ENCODE peak calls at places on chromosomes 16 and 17, in seven cellular contexts. D is IMR-90; E is right cardiac atrium; I is lower lobe of right lung; P is neural progenitor cell; F is CD8-positive, alpha-beta memory T cell; R is Peyer's patch. T is an unnamed sample.

GRCh38 chr17:11389583-11389982 is 148.6 kb downstream of the SHISA6 start:
- DNase-seq in D (no peak), E (no peak), I (no peak), P (no peak), F (no peak), R (no peak), T (no peak)

GRCh38 chr17:4591529-4591928 is 7.2 kb downstream of the SMTNL2 start:
- DNase-seq in D (peak; percentile 53), E (no peak), I (no peak), P (no peak), F (no peak), R (no peak), T (no peak)

GRCh38 chr16:87284183-87284582 is 33.0 kb downstream of the C16orf95 start:
- DNase-seq in D (no peak), E (no peak), I (no peak), P (no peak), F (no peak), R (no peak), T (no peak)

GRCh38 chr17:66383353-66383752 is 80.9 kb downstream of the PRKCA start:
- DNase-seq in D (peak; percentile 96), E (no peak), I (no peak), P (no peak), F (no peak), R (no peak), T (no peak)

GRCh38 chr16:81567087-81567486 is 122.5 kb downstream of the CMIP start:
- DNase-seq in D (no peak), E (no peak), I (no peak), P (no peak), F (no peak), R (no peak), T (no peak)

GRCh38 chr17:76791053-76791980 is 53.4 kb downstream of the MFSD11 start:
- DNase-seq in D (peak; percentile 38), E (no peak), I (no peak), P (no peak), F (peak; percentile 21), R (peak; percentile 29), T (no peak)

GRCh38 chr17:65745241-65745640 is 183.8 kb upstream of the AXIN2 start:
- DNase-seq in D (no peak), E (no peak), I (no peak), P (no peak), F (no peak), R (no peak), T (no peak)

GRCh38 chr17:67272312-67273050 is 27.5 kb upstream of the HELZ start:
- DNase-seq in D (no peak), E (no peak), I (no peak), P (peak; percentile 53), F (no peak), R (no peak), T (no peak)

GRCh38 chr17:18985475-18985874 is 19.1 kb downstream of the FAM83G start:
- DNase-seq in D (no peak), E (peak; percentile 52), I (no peak), P (no peak), F (no peak), R (no peak), T (no peak)

GRCh38 chr17:33832295-33832694 is 422.8 kb upstream of the CCL2 start:
- DNase-seq in D (no peak), E (no peak), I (no peak), P (peak; percentile 64), F (no peak), R (no peak), T (no peak)

GRCh38 chr17:2087597-2088211 is 32.8 kb downstream of the HIC1 start:
- DNase-seq in D (peak; percentile 12), E (peak; percentile 51), I (peak; percentile 76), P (no peak), F (no peak), R (peak; percentile 76), T (peak; percentile 61)

GRCh38 chr17:28018439-28019070 is 23.9 kb upstream of the NLK start:
- DNase-seq in D (peak; percentile 33), E (peak; percentile 46), I (peak; percentile 52), P (no peak), F (no peak), R (no peak), T (peak; percentile 37)

GRCh38 chr16:84419730-84420129 is 51.4 kb downstream of the ATP2C2 start:
- DNase-seq in D (no peak), E (no peak), I (no peak), P (no peak), F (no peak), R (no peak), T (no peak)

GRCh38 chr17:27477971-27478684 is 21.9 kb downstream of the KSR1 start:
- DNase-seq in D (no peak), E (no peak), I (no peak), P (no peak), F (no peak), R (no peak), T (no peak)

GRCh38 chr16:85525464-85526117 is 87.5 kb upstream of the GSE1 start:
- DNase-seq in D (no peak), E (no peak), I (no peak), P (no peak), F (no peak), R (no peak), T (no peak)

GRCh38 chr16:82072313-82072712 is 37.3 kb downstream of the HSD17B2 start:
- DNase-seq in D (no peak), E (no peak), I (no peak), P (no peak), F (no peak), R (no peak), T (no peak)

GRCh38 chr16:29897333-29897732 is 2.0 kb downstream of the SEZ6L2 start:
- DNase-seq in D (no peak), E (no peak), I (no peak), P (no peak), F (no peak), R (no peak), T (no peak)

GRCh38 chr17:29674270-29674669 is 51.6 kb upstream of the CORO6 start:
- DNase-seq in D (no peak), E (no peak), I (no peak), P (no peak), F (no peak), R (no peak), T (no peak)

GRCh38 chr16:76035689-76036088 is 241.5 kb upstream of the CNTNAP4 start:
- DNase-seq in D (no peak), E (no peak), I (no peak), P (peak; percentile 37), F (no peak), R (no peak), T (no peak)
- H3K4me3 ChIP-seq in D (no peak overlapping the region), E (no peak overlapping the region), I (no peak overlapping the region), P (no peak overlapping the region), F (no peak overlapping the region), R (no peak overlapping the region), T (no peak overlapping the region)

DNA sequence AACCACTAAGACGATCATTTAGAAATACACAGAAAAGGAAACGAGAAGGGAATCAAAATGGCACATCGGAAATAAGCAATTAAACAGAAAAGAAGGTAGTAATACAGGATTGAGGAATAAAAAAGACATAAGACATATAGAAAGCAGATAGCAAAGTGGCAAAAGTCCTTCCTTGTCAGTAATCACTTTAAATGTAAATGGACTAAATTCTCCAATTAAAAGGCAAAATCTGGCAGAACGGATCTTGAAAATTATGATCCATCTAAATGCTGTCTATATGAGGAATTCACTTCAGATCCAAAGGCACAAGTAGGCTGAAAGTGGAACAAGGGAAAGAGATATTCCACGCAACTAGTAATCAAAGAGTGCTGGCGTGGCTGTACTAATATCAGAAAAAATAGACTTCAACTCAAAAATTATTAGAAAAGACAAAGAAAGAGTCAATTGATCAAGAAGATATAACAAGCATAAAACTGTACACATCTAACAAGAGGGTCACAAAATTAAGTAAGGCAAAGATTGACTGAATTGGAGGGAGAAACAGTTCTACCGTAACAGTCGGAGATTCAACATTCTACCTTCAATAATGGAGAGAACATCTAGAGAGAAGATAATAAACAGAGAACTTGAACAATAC is 36.8 kb upstream of the METRNL start:
- DNase-seq in D (no peak), E (no peak), I (no peak), P (no peak), F (no peak), R (no peak), T (no peak)
- H3K9me3 ChIP-seq in D (peaks cover 20% of the 10 kb centered on the region), E (no peaks in the 10 kb centered on the region), I (peaks cover 20% of the 10 kb centered on the region), P (peaks cover 19% of the 10 kb centered on the region), F (no peaks in the 10 kb centered on the region), R (no peaks in the 10 kb centered on the region), T (peaks cover 6% of the 10 kb centered on the region)

GRCh38 chr17:81340606-81341346 is 45.7 kb upstream of the SLC38A10 start:
- DNase-seq in D (no peak), E (no peak), I (no peak), P (no peak), F (no peak), R (no peak), T (peak; percentile 86)

GRCh38 chr17:81342700-81343070 is 47.6 kb upstream of the SLC38A10 start:
- DNase-seq in D (no peak), E (no peak), I (peak; percentile 48), P (peak; percentile 81), F (no peak), R (no peak), T (peak; percentile 82)

GRCh38 chr17:81341347-81342061 is 46.4 kb upstream of the SLC38A10 start:
- DNase-seq in D (no peak), E (no peak), I (peak; percentile 52), P (peak; percentile 58), F (no peak), R (no peak), T (peak; percentile 86)

GRCh38 chr17:81339502-81340296 is 44.6 kb upstream of the SLC38A10 start:
- DNase-seq in D (no peak), E (no peak), I (peak; percentile 75), P (peak; percentile 61), F (no peak), R (no peak), T (peak; percentile 53)

DNA sequence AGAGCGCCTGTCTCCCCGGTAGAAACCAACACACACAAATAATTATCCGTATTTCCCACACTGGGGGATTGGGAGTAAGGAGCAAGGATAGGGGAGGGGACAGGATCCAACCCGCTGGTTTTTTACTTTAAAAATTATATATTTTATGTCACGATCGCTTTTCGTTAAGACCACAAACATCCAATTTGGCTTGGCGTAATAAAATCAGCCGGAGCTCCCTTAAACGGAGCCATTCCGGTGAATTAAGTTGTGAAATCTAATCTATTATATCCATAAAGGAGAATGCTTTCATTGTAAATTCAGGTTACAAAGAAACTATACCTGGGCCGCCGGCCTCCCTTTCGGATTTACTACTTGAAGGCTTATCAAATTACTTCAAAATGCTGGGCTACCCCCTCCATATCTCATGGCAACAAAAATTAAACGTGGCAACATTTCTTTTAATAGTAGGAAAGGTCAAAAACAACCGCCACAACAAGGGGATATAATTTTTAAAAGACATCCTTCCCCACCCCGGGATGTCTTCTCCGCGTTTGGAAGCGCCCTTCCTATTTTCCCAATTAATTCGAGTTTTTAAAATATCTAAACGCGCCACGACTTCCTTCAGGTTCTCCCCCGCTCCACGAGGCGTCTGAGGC is 47.1 kb upstream of the SLC38A10 start:
- DNase-seq in D (no peak), E (no peak), I (no peak), P (no peak), F (no peak), R (no peak), T (no peak)
- H3K4me3 ChIP-seq in D (peak overlapping the region; percentile 98), E (peak overlapping the region; percentile 80), I (peak overlapping the region; percentile 69), P (peak overlapping the region; percentile 98), F (no peak overlapping the region), R (peak overlapping the region; percentile 55), T (peak overlapping the region; percentile 79)

DNA sequence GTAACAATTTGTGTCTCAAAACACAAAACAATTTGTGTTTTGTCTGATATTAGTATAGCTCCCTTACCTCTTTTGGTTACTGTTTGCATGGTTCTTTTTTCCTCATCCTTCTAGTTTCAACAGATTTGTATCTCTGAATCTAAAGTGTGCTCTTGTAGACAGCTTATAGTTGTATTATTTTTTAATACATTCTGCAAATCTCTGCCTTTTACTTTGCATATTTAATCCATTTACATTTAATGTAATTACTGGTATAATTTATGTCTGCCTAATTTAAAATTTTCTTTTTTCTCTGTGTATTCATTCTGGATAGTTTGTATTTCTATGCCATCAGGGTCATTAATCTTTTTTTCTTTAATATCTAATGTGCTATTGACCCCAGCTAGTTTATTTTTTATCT is 9.9 kb upstream of the GNAO1 start:
- DNase-seq in D (no peak), E (no peak), I (no peak), P (no peak), F (no peak), R (no peak), T (no peak)
- H3K9me3 ChIP-seq in D (no peaks in the 10 kb centered on the region), E (no peaks in the 10 kb centered on the region), I (peaks cover 5% of the 10 kb centered on the region), P (no peaks in the 10 kb centered on the region), F (no peaks in the 10 kb centered on the region), R (no peaks in the 10 kb centered on the region), T (no peaks in the 10 kb centered on the region)

T was measured in upper lobe of left lung.